ENCODE peak calls at places on chromosomes 12 and 14, in ten cellular contexts. One of them, this sample, is unnamed.

GRCh38 chr14:50333010-50333409 is 20.9 kb downstream of the DMAC2L start:
- DNase-seq in RWPE2: no peak
- DNase-seq in D721Med: no peak
- DNase-seq in astrocyte of the cerebellum: no peak
- DNase-seq in choroid plexus epithelial cell: peak
- DNase-seq in lower lobe of right lung: no peak
- DNase-seq in cardiac muscle cell: no peak
- DNase-seq in GM23338: peak
- DNase-seq in upper lobe of left lung: no peak
- DNase-seq in mucosa of descending colon: no peak
- DNase-seq in this sample: no peak

GRCh38 chr12:62523619-62524018 is 57.0 kb downstream of the MON2 start:
- DNase-seq in RWPE2: no peak
- DNase-seq in D721Med: no peak
- DNase-seq in astrocyte of the cerebellum: no peak
- DNase-seq in choroid plexus epithelial cell: no peak
- DNase-seq in lower lobe of right lung: no peak
- DNase-seq in cardiac muscle cell: no peak
- DNase-seq in GM23338: no peak
- DNase-seq in upper lobe of left lung: no peak
- DNase-seq in mucosa of descending colon: no peak
- DNase-seq in this sample: no peak

GRCh38 chr12:57840701-57841100 is 5.8 kb downstream of the CTDSP2 start:
- DNase-seq in RWPE2: no peak
- DNase-seq in D721Med: no peak
- DNase-seq in astrocyte of the cerebellum: no peak
- DNase-seq in choroid plexus epithelial cell: peak
- DNase-seq in lower lobe of right lung: no peak
- DNase-seq in cardiac muscle cell: peak
- DNase-seq in GM23338: no peak
- DNase-seq in upper lobe of left lung: no peak
- DNase-seq in mucosa of descending colon: no peak
- DNase-seq in this sample: no peak

GRCh38 chr14:103104654-103105511 is 10.4 kb downstream of the EXOC3L4 start:
- DNase-seq in RWPE2: no peak
- DNase-seq in D721Med: peak
- DNase-seq in astrocyte of the cerebellum: no peak
- DNase-seq in choroid plexus epithelial cell: peak
- DNase-seq in lower lobe of right lung: peak
- DNase-seq in cardiac muscle cell: peak
- DNase-seq in GM23338: peak
- DNase-seq in upper lobe of left lung: peak
- DNase-seq in mucosa of descending colon: no peak
- DNase-seq in this sample: peak

GRCh38 chr12:106753526-106753925 is 21.0 kb upstream of the RIC8B start:
- DNase-seq in RWPE2: no peak
- DNase-seq in D721Med: no peak
- DNase-seq in astrocyte of the cerebellum: no peak
- DNase-seq in choroid plexus epithelial cell: no peak
- DNase-seq in lower lobe of right lung: no peak
- DNase-seq in cardiac muscle cell: no peak
- DNase-seq in GM23338: no peak
- DNase-seq in upper lobe of left lung: no peak
- DNase-seq in mucosa of descending colon: peak
- DNase-seq in this sample: no peak

GRCh38 chr14:81166126-81166525 is 54.6 kb downstream of the GTF2A1 start:
- DNase-seq in RWPE2: no peak
- DNase-seq in D721Med: no peak
- DNase-seq in astrocyte of the cerebellum: no peak
- DNase-seq in choroid plexus epithelial cell: no peak
- DNase-seq in lower lobe of right lung: no peak
- DNase-seq in cardiac muscle cell: no peak
- DNase-seq in GM23338: no peak
- DNase-seq in upper lobe of left lung: no peak
- DNase-seq in mucosa of descending colon: no peak
- DNase-seq in this sample: no peak

GRCh38 chr14:100688051-100688450 is 38.6 kb upstream of the DLK1 start:
- DNase-seq in RWPE2: no peak
- DNase-seq in D721Med: no peak
- DNase-seq in astrocyte of the cerebellum: no peak
- DNase-seq in choroid plexus epithelial cell: no peak
- DNase-seq in lower lobe of right lung: no peak
- DNase-seq in cardiac muscle cell: no peak
- DNase-seq in GM23338: no peak
- DNase-seq in upper lobe of left lung: no peak
- DNase-seq in mucosa of descending colon: no peak
- DNase-seq in this sample: no peak

GRCh38 chr12:71503579-71504470 is 64.2 kb downstream of the LGR5 start:
- DNase-seq in RWPE2: no peak
- DNase-seq in D721Med: no peak
- DNase-seq in astrocyte of the cerebellum: peak
- DNase-seq in choroid plexus epithelial cell: peak
- DNase-seq in lower lobe of right lung: no peak
- DNase-seq in cardiac muscle cell: no peak
- DNase-seq in GM23338: no peak
- DNase-seq in upper lobe of left lung: no peak
- DNase-seq in mucosa of descending colon: no peak
- DNase-seq in this sample: no peak

GRCh38 chr12:1851126-1851791 is 30.9 kb downstream of the LRTM2 start:
- DNase-seq in RWPE2: no peak
- DNase-seq in D721Med: no peak
- DNase-seq in astrocyte of the cerebellum: peak
- DNase-seq in choroid plexus epithelial cell: peak
- DNase-seq in lower lobe of right lung: no peak
- DNase-seq in cardiac muscle cell: no peak
- DNase-seq in GM23338: no peak
- DNase-seq in upper lobe of left lung: no peak
- DNase-seq in mucosa of descending colon: no peak
- DNase-seq in this sample: no peak

GRCh38 chr14:49306152-49306751 is 279.9 kb downstream of the RPS29 start:
- DNase-seq in RWPE2: no peak
- DNase-seq in D721Med: no peak
- DNase-seq in astrocyte of the cerebellum: peak
- DNase-seq in choroid plexus epithelial cell: peak
- DNase-seq in lower lobe of right lung: no peak
- DNase-seq in cardiac muscle cell: peak
- DNase-seq in GM23338: peak
- DNase-seq in upper lobe of left lung: no peak
- DNase-seq in mucosa of descending colon: no peak
- DNase-seq in this sample: no peak

GRCh38 chr14:98858561-98858960 is 413.4 kb downstream of the BCL11B start:
- DNase-seq in RWPE2: no peak
- DNase-seq in D721Med: no peak
- DNase-seq in astrocyte of the cerebellum: no peak
- DNase-seq in choroid plexus epithelial cell: no peak
- DNase-seq in lower lobe of right lung: no peak
- DNase-seq in cardiac muscle cell: no peak
- DNase-seq in GM23338: no peak
- DNase-seq in upper lobe of left lung: no peak
- DNase-seq in mucosa of descending colon: no peak
- DNase-seq in this sample: no peak
- TF ChIP-seq CTCF in RWPE2: no peak
- TF ChIP-seq CTCF in D721Med: no peak
- TF ChIP-seq CTCF in astrocyte of the cerebellum: no peak
- TF ChIP-seq CTCF in choroid plexus epithelial cell: no peak
- TF ChIP-seq CTCF in lower lobe of right lung: no peak
- TF ChIP-seq CTCF in cardiac muscle cell: no peak
- TF ChIP-seq CTCF in GM23338: no peak
- TF ChIP-seq CTCF in upper lobe of left lung: no peak
- TF ChIP-seq CTCF in mucosa of descending colon: no peak
- TF ChIP-seq CTCF in this sample: no peak

GRCh38 chr12:9925746-9926393 is 6.3 kb downstream of the CLEC2A start:
- DNase-seq in RWPE2: no peak
- DNase-seq in D721Med: no peak
- DNase-seq in astrocyte of the cerebellum: peak
- DNase-seq in choroid plexus epithelial cell: peak
- DNase-seq in lower lobe of right lung: no peak
- DNase-seq in cardiac muscle cell: peak
- DNase-seq in GM23338: peak
- DNase-seq in upper lobe of left lung: no peak
- DNase-seq in mucosa of descending colon: no peak
- DNase-seq in this sample: no peak
- TF ChIP-seq CTCF in RWPE2: peak
- TF ChIP-seq CTCF in D721Med: peak
- TF ChIP-seq CTCF in astrocyte of the cerebellum: peak
- TF ChIP-seq CTCF in choroid plexus epithelial cell: peak
- TF ChIP-seq CTCF in lower lobe of right lung: peak
- TF ChIP-seq CTCF in cardiac muscle cell: peak
- TF ChIP-seq CTCF in GM23338: peak
- TF ChIP-seq CTCF in upper lobe of left lung: peak
- TF ChIP-seq CTCF in mucosa of descending colon: no peak
- TF ChIP-seq CTCF in this sample: peak

DNA sequence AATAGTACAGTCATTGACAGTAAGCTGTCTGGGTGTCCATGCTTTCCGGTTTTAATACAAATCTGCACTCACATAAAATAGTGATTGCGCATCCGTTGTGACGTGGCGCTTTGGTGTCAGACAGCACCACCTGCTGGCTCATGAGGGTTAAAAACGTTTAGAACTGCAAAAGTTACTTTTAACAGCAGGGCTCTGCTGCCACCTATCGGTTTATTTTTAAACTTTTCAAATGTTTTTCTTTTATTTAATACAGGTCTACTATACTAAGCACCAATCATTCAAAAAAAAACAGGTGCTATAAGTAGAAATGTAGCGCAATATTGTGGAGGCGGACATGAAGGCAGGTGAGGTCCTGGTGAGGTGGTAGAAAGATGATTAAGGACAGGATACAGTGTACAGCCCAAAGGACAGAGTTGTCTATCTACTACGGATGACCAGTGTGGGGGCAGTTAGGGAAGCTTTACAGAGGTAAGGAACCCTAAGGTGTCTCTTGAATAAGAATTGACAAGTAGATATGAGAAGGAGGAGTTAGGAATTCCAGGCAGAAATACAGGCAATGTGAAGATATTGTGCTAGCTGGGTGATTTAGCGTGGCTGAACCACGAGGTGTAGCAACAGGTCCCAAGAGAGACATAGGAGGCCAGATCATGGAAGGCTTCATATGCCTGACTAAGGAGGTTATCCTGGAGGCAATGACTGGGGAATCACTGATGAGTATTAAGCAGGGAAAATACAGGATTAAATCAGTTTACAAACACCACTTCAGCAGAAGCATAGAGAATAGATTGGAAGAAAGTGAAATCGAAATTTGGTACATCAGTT is 91.5 kb upstream of the PRB2 start:
- DNase-seq in RWPE2: no peak
- DNase-seq in D721Med: no peak
- DNase-seq in astrocyte of the cerebellum: peak
- DNase-seq in choroid plexus epithelial cell: peak
- DNase-seq in lower lobe of right lung: peak
- DNase-seq in cardiac muscle cell: peak
- DNase-seq in GM23338: peak
- DNase-seq in upper lobe of left lung: no peak
- DNase-seq in mucosa of descending colon: peak
- DNase-seq in this sample: peak
- TF ChIP-seq CTCF in RWPE2: peak
- TF ChIP-seq CTCF in D721Med: peak
- TF ChIP-seq CTCF in astrocyte of the cerebellum: peak
- TF ChIP-seq CTCF in choroid plexus epithelial cell: peak
- TF ChIP-seq CTCF in lower lobe of right lung: peak
- TF ChIP-seq CTCF in cardiac muscle cell: peak
- TF ChIP-seq CTCF in GM23338: peak
- TF ChIP-seq CTCF in upper lobe of left lung: peak
- TF ChIP-seq CTCF in mucosa of descending colon: peak
- TF ChIP-seq CTCF in this sample: peak

GRCh38 chr14:106792543-106792942 is 1266.2 kb downstream of the TMEM121 start:
- DNase-seq in RWPE2: no peak
- DNase-seq in D721Med: no peak
- DNase-seq in astrocyte of the cerebellum: no peak
- DNase-seq in choroid plexus epithelial cell: no peak
- DNase-seq in lower lobe of right lung: no peak
- DNase-seq in cardiac muscle cell: no peak
- DNase-seq in GM23338: no peak
- DNase-seq in upper lobe of left lung: no peak
- DNase-seq in mucosa of descending colon: no peak
- DNase-seq in this sample: no peak

GRCh38 chr14:106789318-106789717 is 1262.9 kb downstream of the TMEM121 start:
- DNase-seq in RWPE2: no peak
- DNase-seq in D721Med: no peak
- DNase-seq in astrocyte of the cerebellum: no peak
- DNase-seq in choroid plexus epithelial cell: no peak
- DNase-seq in lower lobe of right lung: no peak
- DNase-seq in cardiac muscle cell: no peak
- DNase-seq in GM23338: no peak
- DNase-seq in upper lobe of left lung: no peak
- DNase-seq in mucosa of descending colon: no peak
- DNase-seq in this sample: no peak

GRCh38 chr14:106786697-106787096 is 1260.3 kb downstream of the TMEM121 start:
- DNase-seq in RWPE2: no peak
- DNase-seq in D721Med: no peak
- DNase-seq in astrocyte of the cerebellum: no peak
- DNase-seq in choroid plexus epithelial cell: no peak
- DNase-seq in lower lobe of right lung: no peak
- DNase-seq in cardiac muscle cell: no peak
- DNase-seq in GM23338: no peak
- DNase-seq in upper lobe of left lung: no peak
- DNase-seq in mucosa of descending colon: no peak
- DNase-seq in this sample: no peak

GRCh38 chr14:106788534-106788933 is 1262.2 kb downstream of the TMEM121 start:
- DNase-seq in RWPE2: no peak
- DNase-seq in D721Med: no peak
- DNase-seq in astrocyte of the cerebellum: no peak
- DNase-seq in choroid plexus epithelial cell: no peak
- DNase-seq in lower lobe of right lung: no peak
- DNase-seq in cardiac muscle cell: no peak
- DNase-seq in GM23338: no peak
- DNase-seq in upper lobe of left lung: no peak
- DNase-seq in mucosa of descending colon: no peak
- DNase-seq in this sample: no peak

GRCh38 chr14:106790189-106791036 is 1264.0 kb downstream of the TMEM121 start:
- DNase-seq in RWPE2: no peak
- DNase-seq in D721Med: no peak
- DNase-seq in astrocyte of the cerebellum: no peak
- DNase-seq in choroid plexus epithelial cell: peak
- DNase-seq in lower lobe of right lung: peak
- DNase-seq in cardiac muscle cell: no peak
- DNase-seq in GM23338: peak
- DNase-seq in upper lobe of left lung: peak
- DNase-seq in mucosa of descending colon: peak
- DNase-seq in this sample: no peak
- TF ChIP-seq CTCF in RWPE2: peak
- TF ChIP-seq CTCF in D721Med: peak
- TF ChIP-seq CTCF in astrocyte of the cerebellum: no peak
- TF ChIP-seq CTCF in choroid plexus epithelial cell: peak
- TF ChIP-seq CTCF in lower lobe of right lung: peak
- TF ChIP-seq CTCF in cardiac muscle cell: peak
- TF ChIP-seq CTCF in GM23338: peak
- TF ChIP-seq CTCF in upper lobe of left lung: peak
- TF ChIP-seq CTCF in mucosa of descending colon: peak
- TF ChIP-seq CTCF in this sample: no peak

DNA sequence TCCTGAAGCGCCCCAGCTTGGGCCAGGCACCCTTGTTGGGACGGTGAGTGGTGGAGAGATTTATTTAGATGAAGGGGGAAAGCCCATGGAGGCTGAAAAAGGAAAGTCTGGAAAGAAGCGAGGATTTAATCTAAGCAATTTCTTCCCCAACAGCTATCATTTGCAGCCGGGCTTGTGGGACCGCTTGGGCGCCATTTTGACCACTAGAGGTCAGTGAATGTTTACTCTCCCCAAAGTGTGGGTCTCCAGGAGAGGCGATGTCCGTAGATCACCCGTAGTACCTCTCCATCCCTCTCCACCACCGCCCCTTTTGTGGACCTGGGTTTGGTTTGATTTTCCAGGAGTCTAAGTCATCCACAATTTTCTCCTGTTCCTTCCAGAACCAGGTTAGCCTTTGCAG is 91.2 kb upstream of the PARP11 start:
- DNase-seq in RWPE2: no peak
- DNase-seq in D721Med: no peak
- DNase-seq in astrocyte of the cerebellum: no peak
- DNase-seq in choroid plexus epithelial cell: no peak
- DNase-seq in lower lobe of right lung: no peak
- DNase-seq in cardiac muscle cell: peak
- DNase-seq in GM23338: peak
- DNase-seq in upper lobe of left lung: no peak
- DNase-seq in mucosa of descending colon: no peak
- DNase-seq in this sample: no peak
- TF ChIP-seq CTCF in RWPE2: peak
- TF ChIP-seq CTCF in D721Med: peak
- TF ChIP-seq CTCF in astrocyte of the cerebellum: no peak
- TF ChIP-seq CTCF in choroid plexus epithelial cell: no peak
- TF ChIP-seq CTCF in lower lobe of right lung: peak
- TF ChIP-seq CTCF in cardiac muscle cell: no peak
- TF ChIP-seq CTCF in GM23338: peak
- TF ChIP-seq CTCF in upper lobe of left lung: no peak
- TF ChIP-seq CTCF in mucosa of descending colon: no peak
- TF ChIP-seq CTCF in this sample: no peak

This sample was measured in mesothelial cell of epicardium.